ENCODE peak calls at places on chromosomes 11 and 22, in six cellular contexts. D is amygdala; I is activated naive CD4-positive, alpha-beta T cell treated with anti-CD3 and anti-CD28 coated beads, Interleukin-2, amount 10 ng/mL, durations not matched to agents 7 days and 5 days; Q is stimulated activated CD8-positive, alpha-beta memory T cell treated with anti-CD3 and anti-CD28 coated beads, Interleukin-15, amount 100 ng/mL, for 24 hours; C is GM04504; P is neuronal stem cell. T is an unnamed sample.

GRCh38 chr11:66956689-66957290 is 1.4 kb downstream of the PC start:
- DNase-seq in I (no peak), D (peak; percentile 33), Q (no peak), C (no peak), P (no peak), T (no peak)

GRCh38 chr22:36816338-36816634 is 549 bp downstream of the PVALB start:
- DNase-seq in I (no peak), C (no peak), D (no peak), P (no peak), Q (no peak), T (no peak)

GRCh38 chr11:12050470-12050891 is 42.1 kb upstream of the DKK3 start:
- DNase-seq in D (no peak), Q (no peak), I (no peak), C (no peak), P (no peak), T (no peak)

GRCh38 chr11:116072776-116073175 is 568.6 kb upstream of the CADM1 start:
- DNase-seq in D (no peak), C (no peak), Q (no peak), P (peak; percentile 20), I (no peak), T (no peak)

GRCh38 chr11:16611395-16612233 is 126.8 kb upstream of the C11orf58 start:
- DNase-seq in I (no peak), C (no peak), Q (no peak), P (peak; percentile 36), D (no peak), T (no peak)

GRCh38 chr22:19756288-19757128 is 4.1 kb upstream of the TBX1 start:
- DNase-seq in P (no peak), I (peak; percentile 84), D (no peak), Q (no peak), C (no peak), T (no peak)

GRCh38 chr11:82557274-82557673 is 176.4 kb downstream of the FAM181B start:
- DNase-seq in C (no peak), I (no peak), P (no peak), Q (no peak), D (peak; percentile 20), T (no peak)

GRCh38 chr22:20111689-20112622 is 3.9 kb upstream of the RANBP1 start:
- DNase-seq in P (no peak), Q (no peak), C (no peak), D (no peak), I (no peak), T (no peak)

GRCh38 chr11:68509105-68509504 is 48.6 kb downstream of the PPP6R3 start:
- DNase-seq in P (no peak), D (no peak), I (no peak), Q (no peak), C (peak; percentile 26), T (peak; percentile 9)

GRCh38 chr22:44409211-44409648 is 88.8 kb downstream of the RTL6 start:
- DNase-seq in C (no peak), I (no peak), Q (no peak), P (no peak), D (no peak), T (no peak)

GRCh38 chr22:21073023-21073422 is 27.3 kb downstream of the LRRC74B start:
- DNase-seq in P (no peak), Q (no peak), D (no peak), I (no peak), C (no peak), T (no peak)

GRCh38 chr11:46906596-46906995 is 11.8 kb downstream of the LRP4 start:
- DNase-seq in I (no peak), D (no peak), Q (no peak), P (no peak), C (no peak), T (no peak)

GRCh38 chr11:122721964-122722266 is 66.4 kb downstream of the UBASH3B start:
- DNase-seq in C (no peak), D (no peak), Q (no peak), I (peak; percentile 26), P (no peak), T (peak; percentile 49)

GRCh38 chr22:38069372-38070249 is 12.4 kb downstream of the PICK1 start:
- DNase-seq in P (no peak), Q (no peak), C (peak; percentile 24), I (no peak), D (peak; percentile 79), T (no peak)

GRCh38 chr11:100863080-100863581 is 176.0 kb downstream of the ARHGAP42 start:
- DNase-seq in Q (no peak), P (peak; percentile 8), I (no peak), C (peak; percentile 81), D (no peak), T (peak; percentile 77)

GRCh38 chr11:86069408-86070086 is 663 bp upstream of the PICALM start:
- DNase-seq in D (no peak), Q (no peak), P (no peak), C (peak; percentile 87), I (no peak), T (peak; percentile 95)

GRCh38 chr11:13343931-13344717 is 66.5 kb downstream of the BMAL1 start:
- DNase-seq in I (peak; percentile 85), C (peak; percentile 56), Q (peak; percentile 29), P (peak; percentile 68), D (peak; percentile 38), T (no peak)

GRCh38 chr11:32839308-32839707 is 9.6 kb downstream of the PRRG4 start:
- DNase-seq in C (no peak), P (no peak), Q (no peak), I (no peak), D (no peak), T (no peak)

GRCh38 chr11:45169310-45170072 is 23.1 kb downstream of the PRDM11 start:
- DNase-seq in C (no peak), I (no peak), Q (no peak), P (no peak), D (no peak), T (no peak)

GRCh38 chr22:19943665-19944026 is 2.0 kb upstream of the TXNRD2 start:
- DNase-seq in I (no peak), Q (no peak), D (no peak), C (peak; percentile 64), P (no peak), T (no peak)

GRCh38 chr11:37504066-37504611 is 906.1 kb upstream of the RAG2 start:
- DNase-seq in I (no peak), C (no peak), P (peak; percentile 21), Q (no peak), D (no peak), T (peak; percentile 66)

GRCh38 chr11:130528862-130529261 is 80.4 kb downstream of the ADAMTS15 start:
- DNase-seq in Q (no peak), D (no peak), P (no peak), C (no peak), I (no peak), T (no peak)

T was measured in AG04449.